ENCODE peak calls at places on chromosome 17, in seven cellular contexts. R, N, L, U, E, W and I are unnamed samples.

GRCh38 chr17:68431661-68432071 is 25.6 kb downstream of the WIPI1 start:
- DNase-seq in E (no peak), U (no peak), R (peak), W (peak), N (peak), L (peak), I (no peak)

GRCh38 chr17:68656666-68657065 is 55.5 kb upstream of the FAM20A start:
- DNase-seq in W (no peak), R (no peak), L (no peak), E (no peak), N (no peak), U (no peak), I (no peak)

GRCh38 chr17:56636276-56636675 is 42.8 kb downstream of the NOG start:
- DNase-seq in L (no peak), W (peak), U (no peak), E (no peak), N (no peak), R (no peak), I (no peak)

GRCh38 chr17:41695954-41696720 is 7.5 kb downstream of the EIF1 start:
- DNase-seq in L (peak), U (peak), E (peak), R (peak), N (peak), W (peak), I (peak)

GRCh38 chr17:63634163-63634562 is 11.9 kb downstream of the MAP3K3 start:
- DNase-seq in W (peak), U (no peak), E (no peak), L (no peak), N (peak), R (peak), I (no peak)

GRCh38 chr17:2805961-2806360 is 9.7 kb downstream of the RAP1GAP2 start:
- DNase-seq in U (no peak), L (no peak), N (no peak), W (no peak), E (no peak), R (no peak), I (no peak)

GRCh38 chr17:12990041-12990808 is 27.6 kb downstream of the ELAC2 start:
- DNase-seq in U (no peak), R (no peak), N (no peak), L (no peak), W (no peak), E (no peak), I (no peak)

GRCh38 chr17:34437188-34437587 is 74.2 kb upstream of the CCL1 start:
- DNase-seq in R (no peak), U (no peak), E (no peak), N (no peak), W (no peak), L (no peak), I (no peak)

GRCh38 chr17:78800132-78800931 is 18.3 kb upstream of the CYTH1 start:
- DNase-seq in W (no peak), U (no peak), L (no peak), R (no peak), N (no peak), E (no peak), I (no peak)